ENCODE peak calls at places on chromosomes 5 and 9, in nine cellular contexts. C is Right ventricle myocardium superior; D is RPMI8226; X is psoas muscle; F is NCI-H460; U is H4; A is activated gamma-delta T cell treated with anti-CD3 and anti-CD28 coated beads, Interleukin-2, amount 50 U/mL, for 16 hours; T is activated CD4-positive, alpha-beta T cell treated with anti-CD3 and anti-CD28 coated beads for 24 hours; S is naive thymus-derived CD8-positive, alpha-beta T cell. W is an unnamed sample.

GRCh38 chr5:33834334-33834733 is 57.5 kb downstream of the ADAMTS12 start:
- DNase-seq in D (no peak), S (no peak), A (no peak), F (no peak), T (no peak), X (no peak), C (no peak), U (no peak), W (no peak)

GRCh38 chr5:142821733-142822487 is 51.7 kb downstream of the ARHGAP26 start:
- DNase-seq in F (peak; percentile 19), C (no peak), X (no peak), D (no peak), U (peak; percentile 69), A (no peak), S (no peak), T (no peak), W (no peak)

GRCh38 chr9:133772581-133772980 is 34.4 kb upstream of the SARDH start:
- DNase-seq in U (no peak), X (no peak), C (no peak), F (no peak), A (no peak), S (no peak), T (no peak), D (no peak), W (no peak)

GRCh38 chr5:153629027-153629426 is 138.6 kb downstream of the GRIA1 start:
- DNase-seq in F (peak; percentile 18), A (no peak), D (no peak), X (no peak), T (no peak), S (no peak), C (no peak), U (peak; percentile 77), W (no peak)

GRCh38 chr9:129282308-129283211 is 104.5 kb upstream of the IER5L start:
- DNase-seq in A (no peak), U (no peak), D (no peak), S (no peak), C (no peak), X (peak; percentile 48), T (no peak), F (no peak), W (peak; percentile 23)

GRCh38 chr9:84000186-84000585 is 19.6 kb downstream of the RMI1 start:
- DNase-seq in C (no peak), D (no peak), U (no peak), X (no peak), F (no peak), T (no peak), A (no peak), S (no peak), W (no peak)

GRCh38 chr5:671459-672328 is 21.5 kb downstream of the TPPP start:
- DNase-seq in X (peak; percentile 89), S (peak; percentile 69), D (peak; percentile 79), C (peak; percentile 86), U (peak; percentile 56), A (peak; percentile 45), T (peak; percentile 46), F (peak; percentile 82), W (peak; percentile 86)

GRCh38 chr5:91978221-91978882 is 595.2 kb upstream of the ARRDC3 start:
- DNase-seq in U (no peak), F (no peak), X (no peak), T (no peak), A (no peak), D (no peak), S (no peak), C (no peak), W (no peak)

GRCh38 chr9:128066713-128067621 is at the start of gene NAIF1:
- DNase-seq in S (peak; percentile 96), C (peak; percentile 96), T (peak; percentile 91), X (peak; percentile 98), D (peak; percentile 99), U (peak; percentile 99), F (peak; percentile 99), A (peak; percentile 94), W (peak; percentile 97)

GRCh38 chr5:13957032-13957645 is 12.7 kb upstream of the DNAH5 start:
- DNase-seq in D (peak; percentile 61), U (peak; percentile 78), X (no peak), F (peak; percentile 69), A (no peak), T (no peak), C (no peak), S (no peak), W (no peak)

GRCh38 chr5:7017004-7017770 is 304.0 kb downstream of the TENT4A start:
- DNase-seq in T (no peak), F (no peak), C (no peak), S (no peak), A (no peak), X (no peak), U (no peak), D (no peak), W (no peak)

GRCh38 chr5:173200356-173200755 is 34.6 kb downstream of the NKX2-5 start:
- DNase-seq in X (no peak), A (no peak), D (no peak), F (no peak), U (no peak), S (no peak), T (no peak), C (no peak), W (no peak)

GRCh38 chr5:160083012-160083436 is 36.2 kb downstream of the PWWP2A start:
- DNase-seq in A (no peak), D (no peak), S (no peak), C (no peak), U (peak; percentile 23), T (no peak), X (no peak), F (no peak), W (no peak)

GRCh38 chr5:464843-465590 is 22.0 kb downstream of the EXOC3 start:
- DNase-seq in T (no peak), X (peak; percentile 46), D (no peak), C (peak; percentile 35), F (no peak), S (no peak), A (no peak), U (no peak), W (no peak)

GRCh38 chr5:178332096-178332780 is 99.6 kb upstream of the PHYKPL start:
- DNase-seq in F (no peak), A (no peak), D (no peak), C (no peak), S (no peak), U (no peak), X (peak; percentile 26), T (no peak), W (no peak)

GRCh38 chr9:74643303-74643933 is 146.3 kb downstream of the RORB start:
- DNase-seq in U (no peak), X (no peak), T (no peak), A (no peak), D (no peak), C (no peak), S (no peak), F (no peak), W (no peak)

GRCh38 chr5:54832846-54833245 is 152.5 kb downstream of the ESM1 start:
- DNase-seq in T (no peak), F (no peak), C (no peak), U (no peak), D (no peak), X (no peak), A (no peak), S (no peak), W (no peak)

GRCh38 chr5:157390179-157390923 is 69.7 kb upstream of the NIPAL4 start:
- DNase-seq in S (no peak), A (peak; percentile 40), C (no peak), T (peak; percentile 39), U (peak; percentile 93), D (no peak), X (no peak), F (peak; percentile 57), W (no peak)

GRCh38 chr9:92808726-92809451 is 44.3 kb upstream of the BICD2 start:
- DNase-seq in F (peak; percentile 31), U (peak; percentile 26), A (peak; percentile 13), D (peak; percentile 88), C (peak; percentile 72), T (peak; percentile 17), S (peak; percentile 16), X (peak; percentile 83), W (peak; percentile 74)

GRCh38 chr9:83032065-83032625 is 30.8 kb downstream of the RASEF start:
- DNase-seq in S (no peak), T (no peak), C (no peak), A (no peak), X (no peak), D (no peak), F (no peak), U (no peak), W (no peak)

GRCh38 chr9:6564370-6564769 is 81.2 kb downstream of the GLDC start:
- DNase-seq in U (no peak), T (no peak), X (no peak), S (no peak), A (no peak), C (no peak), F (no peak), D (peak; percentile 8), W (no peak)

GRCh38 chr5:149474198-149474597 is 77.0 kb downstream of the CSNK1A1 start:
- DNase-seq in F (no peak), A (no peak), T (no peak), D (no peak), U (no peak), C (peak; percentile 39), S (no peak), X (no peak), W (no peak)

GRCh38 chr9:113910036-113910639 is 34.0 kb downstream of the ZNF618 start:
- DNase-seq in F (no peak), T (no peak), D (no peak), C (no peak), X (no peak), U (no peak), S (no peak), A (no peak), W (no peak)

GRCh38 chr5:170860818-170861217 is 1.0 kb upstream of the RANBP17 start:
- DNase-seq in A (no peak), D (no peak), S (no peak), C (no peak), F (no peak), U (no peak), X (no peak), T (no peak), W (no peak)

GRCh38 chr5:180648658-180649296 is 623 bp downstream of the FLT4 start:
- DNase-seq in D (no peak), A (peak; percentile 17), S (peak; percentile 9), C (peak; percentile 39), T (no peak), X (no peak), F (no peak), U (no peak), W (no peak)

GRCh38 chr9:2415326-2415725 is 206.3 kb upstream of the VLDLR start:
- DNase-seq in T (no peak), A (no peak), D (no peak), F (no peak), U (no peak), C (no peak), S (no peak), X (no peak), W (no peak)

GRCh38 chr5:80654054-80654390 is 430 bp upstream of the MSH3 start:
- DNase-seq in D (peak; percentile 57), U (no peak), X (peak; percentile 53), S (no peak), C (peak; percentile 46), A (no peak), F (no peak), T (peak; percentile 2), W (peak; percentile 18)

GRCh38 chr9:94603259-94603776 is 9.7 kb upstream of the FBP2 start:
- DNase-seq in C (peak; percentile 73), X (peak; percentile 80), T (peak; percentile 50), U (peak; percentile 62), F (peak; percentile 67), A (peak; percentile 6), D (peak; percentile 69), S (peak; percentile 50), W (peak; percentile 51)

GRCh38 chr9:110977259-110977709 is 61.0 kb downstream of the LPAR1 start:
- DNase-seq in S (no peak), T (no peak), X (no peak), F (no peak), D (no peak), C (no peak), A (no peak), U (peak; percentile 43), W (no peak)

GRCh38 chr9:7844283-7844682 is 44.7 kb upstream of the DMAC1 start:
- DNase-seq in T (no peak), U (peak; percentile 2), F (peak; percentile 2), A (no peak), S (peak; percentile 5), X (no peak), D (no peak), C (no peak), W (no peak)

GRCh38 chr5:116574682-116575634 is at the start of gene SEMA6A:
- DNase-seq in X (peak; percentile 94), C (peak; percentile 94), F (peak; percentile 82), D (peak; percentile 93), A (no peak), S (no peak), U (peak; percentile 91), T (peak; percentile 23), W (peak; percentile 93)